ENCODE peak calls at places on chromosomes 1 and 21, in four cellular contexts. H is IMR-90, G is H1, Z is mesendoderm. A is an unnamed sample.

GRCh38 chr1:11671544-11672286 is 7.7 kb downstream of the FBXO6 start:
- DNase-seq in Z (no peak), G (no peak), H (no peak), A (no peak)

GRCh38 chr1:113396585-113396984 is 6.3 kb downstream of the MAGI3 start:
- DNase-seq in G (no peak), Z (peak), H (peak), A (no peak)

GRCh38 chr1:93349231-93350135 is 3.8 kb downstream of the DR1 start:
- DNase-seq in H (no peak), G (no peak), Z (no peak), A (no peak)

GRCh38 chr21:44764319-44765230 is 37.0 kb downstream of the UBE2G2 start:
- DNase-seq in G (no peak), H (no peak), Z (peak), A (no peak)

GRCh38 chr1:17520473-17521319 is 18.8 kb upstream of the ARHGEF10L start:
- DNase-seq in G (no peak), Z (no peak), H (no peak), A (no peak)

GRCh38 chr1:155185783-155186265 is 12.2 kb downstream of the TRIM46 start:
- DNase-seq in G (no peak), H (no peak), Z (no peak), A (no peak)

GRCh38 chr1:203563291-203563690 is 63.3 kb upstream of the ATP2B4 start:
- DNase-seq in Z (no peak), H (no peak), G (no peak), A (no peak)

GRCh38 chr1:87473203-87473661 is 144.6 kb downstream of the LMO4 start:
- DNase-seq in Z (peak), H (no peak), G (no peak), A (no peak)

GRCh38 chr1:202018476-202019234 is 8.3 kb downstream of the ELF3 start:
- DNase-seq in H (no peak), G (no peak), Z (peak), A (no peak)

GRCh38 chr1:183435497-183435896 is 17.3 kb upstream of the NMNAT2 start:
- DNase-seq in Z (no peak), H (no peak), G (no peak), A (no peak)

GRCh38 chr1:61330018-61330417 is 247.7 kb downstream of the NFIA start:
- DNase-seq in Z (no peak), G (no peak), H (no peak), A (no peak)

DNA sequence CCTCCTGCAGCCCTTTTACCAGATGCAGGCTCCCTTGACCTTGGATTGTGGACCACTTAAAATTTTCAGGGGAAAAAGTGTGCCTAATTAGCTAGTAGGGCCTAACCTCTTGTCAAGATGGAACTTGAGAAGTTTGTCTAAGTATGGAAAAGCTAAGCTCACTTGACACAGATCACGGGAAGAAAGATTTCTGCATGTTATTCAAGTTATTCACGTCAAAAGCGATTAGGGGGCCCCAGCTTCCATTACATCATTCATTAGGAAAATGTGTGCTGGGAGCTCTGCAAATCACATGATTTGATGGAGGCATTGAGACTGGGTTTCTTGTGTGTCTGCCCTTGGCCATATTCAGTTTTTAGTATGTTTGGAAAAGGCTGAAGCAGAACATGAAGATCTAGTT is 15.4 kb upstream of the POGZ start:
- DNase-seq in H (no peak), G (no peak), Z (no peak), A (no peak)
- H4K5ac ChIP-seq in H (no peak), G (no peak), Z (no peak), A (no peak)

GRCh38 chr1:7491818-7492173 is 279.3 kb upstream of the VAMP3 start:
- DNase-seq in H (no peak), G (no peak), Z (peak), A (no peak)
- H4K8ac ChIP-seq in H (peak), G (no peak), Z (no peak), A (no peak)

GRCh38 chr1:168583571-168583970 is 7.2 kb downstream of the XCL1 start:
- DNase-seq in H (no peak), Z (peak), G (no peak), A (no peak)
- H4K5ac ChIP-seq in H (no peak), Z (no peak), G (no peak), A (no peak)

GRCh38 chr1:43932786-43933385 is 715 bp upstream of the ARTN start:
- DNase-seq in G (no peak), H (peak), Z (peak), A (no peak)
- H4K8ac ChIP-seq in G (peak), H (no peak), Z (no peak), A (no peak)

DNA sequence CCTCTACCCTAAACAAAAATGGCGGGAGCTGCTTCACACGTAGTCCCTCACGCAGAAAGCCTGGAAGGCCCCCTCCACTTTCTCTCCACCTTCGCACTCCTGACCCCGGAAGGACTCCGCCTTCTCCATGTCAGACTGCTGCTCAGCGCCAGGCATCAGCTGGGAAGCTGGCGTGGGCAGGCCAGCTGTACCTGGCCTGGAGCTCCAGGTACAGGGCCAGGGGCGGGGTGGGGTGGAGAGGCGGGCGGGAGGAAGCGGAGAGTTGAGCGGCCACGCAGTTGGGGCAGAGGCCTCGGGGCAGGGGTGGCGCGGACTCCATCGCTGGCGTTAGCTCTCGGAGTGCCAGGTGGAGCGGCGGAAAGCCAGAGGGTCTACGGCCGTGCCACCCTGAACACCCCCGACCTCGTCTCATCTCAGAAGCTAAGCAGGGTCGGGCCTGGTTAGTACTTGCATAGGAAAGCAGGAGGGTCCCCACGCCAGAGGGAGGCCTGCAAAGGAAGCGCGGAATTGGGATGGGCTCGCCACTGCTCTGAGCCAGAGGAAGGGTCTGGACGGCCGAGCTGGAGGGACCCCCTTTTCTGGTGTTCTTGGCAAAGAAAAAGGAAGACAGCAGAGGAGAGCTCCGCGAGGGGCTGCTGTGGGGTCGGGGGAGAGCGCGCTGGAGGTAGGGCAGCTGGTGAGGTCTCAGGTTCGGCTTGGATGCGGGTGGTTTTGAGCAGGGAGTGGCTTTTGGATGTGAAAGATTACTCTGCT is at the start of gene MIGA1:
- DNase-seq in H (peak), Z (peak), G (peak), A (peak)
- H4K5ac ChIP-seq in H (peak), Z (no peak), G (no peak), A (no peak)

DNA sequence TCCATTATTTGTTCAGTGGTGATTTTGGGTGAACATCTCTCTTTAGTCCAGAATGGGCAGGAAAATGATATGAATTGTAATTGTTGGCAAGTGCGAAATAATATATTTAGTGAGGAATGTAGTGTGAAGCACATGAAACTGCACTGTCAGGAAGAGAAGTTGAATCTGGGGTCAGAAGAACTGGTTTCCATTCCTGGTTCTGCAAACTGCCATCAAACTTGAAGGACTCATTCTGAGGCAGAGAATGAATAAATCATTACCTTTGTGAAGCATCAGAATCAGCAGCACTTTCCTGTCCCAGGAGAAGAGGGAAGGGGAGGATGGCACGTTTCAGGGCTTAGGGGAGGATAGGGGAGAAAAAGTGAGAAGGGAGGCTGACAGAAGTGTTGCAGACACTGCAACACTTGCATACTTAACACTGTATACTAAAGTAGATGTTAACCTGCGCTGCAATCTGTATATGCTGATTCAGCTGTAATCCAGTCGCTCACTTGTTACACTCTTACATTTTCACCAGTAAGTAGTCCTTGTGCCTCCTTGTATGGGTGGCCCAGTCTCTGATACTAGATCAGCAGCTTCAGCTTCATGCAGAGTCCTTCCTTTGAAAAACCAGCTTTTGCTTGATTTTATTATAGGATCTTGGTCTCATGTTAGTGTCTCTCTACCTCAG is 10.5 kb upstream of the RPTN start:
- DNase-seq in Z (no peak), G (no peak), H (no peak), A (no peak)
- H4K8ac ChIP-seq in Z (no peak), G (no peak), H (no peak), A (no peak)

GRCh38 chr1:153459655-153460054 is 796 bp downstream of the S100A7 start:
- DNase-seq in Z (no peak), H (no peak), G (no peak), A (no peak)
- H4K5ac ChIP-seq in Z (no peak), H (no peak), G (no peak), A (no peak)

A was measured in H9.